ENCODE peak calls at places on chromosomes 16 and 17, in four cellular contexts. One of them, this sample, is unnamed.

GRCh38 chr16:80369559-80369958 is 171.2 kb upstream of the DYNLRB2 start:
- DNase-seq in tibial nerve: peak
- DNase-seq in stomach: peak
- DNase-seq in neural progenitor cell: peak
- DNase-seq in this sample: no peak

GRCh38 chr16:81774348-81774747 is 4.7 kb upstream of the PLCG2 start:
- DNase-seq in tibial nerve: no peak
- DNase-seq in stomach: no peak
- DNase-seq in neural progenitor cell: no peak
- DNase-seq in this sample: no peak

GRCh38 chr16:783404-784161 is 4.6 kb downstream of the RPUSD1 start:
- DNase-seq in tibial nerve: no peak
- DNase-seq in stomach: peak
- DNase-seq in neural progenitor cell: no peak
- DNase-seq in this sample: peak

GRCh38 chr16:19969284-19969683 is 84.6 kb upstream of the GPRC5B start:
- DNase-seq in tibial nerve: no peak
- DNase-seq in stomach: no peak
- DNase-seq in neural progenitor cell: no peak
- DNase-seq in this sample: no peak

GRCh38 chr17:75985986-75986385 is 6.9 kb downstream of the TEN1 start:
- DNase-seq in tibial nerve: no peak
- DNase-seq in stomach: no peak
- DNase-seq in neural progenitor cell: no peak
- DNase-seq in this sample: no peak

GRCh38 chr17:79789943-79790804 is 6.7 kb downstream of the CBX8 start:
- DNase-seq in tibial nerve: no peak
- DNase-seq in stomach: no peak
- DNase-seq in neural progenitor cell: peak
- DNase-seq in this sample: peak

GRCh38 chr17:73546770-73547345 is 97.4 kb downstream of the SDK2 start:
- DNase-seq in tibial nerve: peak
- DNase-seq in stomach: peak
- DNase-seq in neural progenitor cell: peak
- DNase-seq in this sample: peak

GRCh38 chr16:1543085-1543896 is 9.8 kb downstream of the TMEM204 start:
- DNase-seq in tibial nerve: peak
- DNase-seq in stomach: peak
- DNase-seq in neural progenitor cell: peak
- DNase-seq in this sample: peak

GRCh38 chr16:8581923-8582580 is 8.3 kb downstream of the TMEM114 start:
- DNase-seq in tibial nerve: no peak
- DNase-seq in stomach: no peak
- DNase-seq in neural progenitor cell: no peak
- DNase-seq in this sample: no peak

GRCh38 chr17:10657123-10657522 is at the start of gene MYH3:
- DNase-seq in tibial nerve: no peak
- DNase-seq in stomach: no peak
- DNase-seq in neural progenitor cell: no peak
- DNase-seq in this sample: no peak

GRCh38 chr17:10652984-10653680 is 4.0 kb downstream of the MYH3 start:
- DNase-seq in tibial nerve: no peak
- DNase-seq in stomach: no peak
- DNase-seq in neural progenitor cell: no peak
- DNase-seq in this sample: no peak

GRCh38 chr17:10651927-10652326 is 5.2 kb downstream of the MYH3 start:
- DNase-seq in tibial nerve: no peak
- DNase-seq in stomach: no peak
- DNase-seq in neural progenitor cell: no peak
- DNase-seq in this sample: no peak

GRCh38 chr17:10657866-10658265 is 757 bp upstream of the MYH3 start:
- DNase-seq in tibial nerve: no peak
- DNase-seq in stomach: no peak
- DNase-seq in neural progenitor cell: no peak
- DNase-seq in this sample: peak

GRCh38 chr17:10653987-10654386 is 3.1 kb downstream of the MYH3 start:
- DNase-seq in tibial nerve: no peak
- DNase-seq in stomach: no peak
- DNase-seq in neural progenitor cell: no peak
- DNase-seq in this sample: no peak
- H3K27ac ChIP-seq in tibial nerve: no peak
- H3K27ac ChIP-seq in stomach: no peak
- H3K27ac ChIP-seq in neural progenitor cell: no peak
- H3K27ac ChIP-seq in this sample: no peak

DNA sequence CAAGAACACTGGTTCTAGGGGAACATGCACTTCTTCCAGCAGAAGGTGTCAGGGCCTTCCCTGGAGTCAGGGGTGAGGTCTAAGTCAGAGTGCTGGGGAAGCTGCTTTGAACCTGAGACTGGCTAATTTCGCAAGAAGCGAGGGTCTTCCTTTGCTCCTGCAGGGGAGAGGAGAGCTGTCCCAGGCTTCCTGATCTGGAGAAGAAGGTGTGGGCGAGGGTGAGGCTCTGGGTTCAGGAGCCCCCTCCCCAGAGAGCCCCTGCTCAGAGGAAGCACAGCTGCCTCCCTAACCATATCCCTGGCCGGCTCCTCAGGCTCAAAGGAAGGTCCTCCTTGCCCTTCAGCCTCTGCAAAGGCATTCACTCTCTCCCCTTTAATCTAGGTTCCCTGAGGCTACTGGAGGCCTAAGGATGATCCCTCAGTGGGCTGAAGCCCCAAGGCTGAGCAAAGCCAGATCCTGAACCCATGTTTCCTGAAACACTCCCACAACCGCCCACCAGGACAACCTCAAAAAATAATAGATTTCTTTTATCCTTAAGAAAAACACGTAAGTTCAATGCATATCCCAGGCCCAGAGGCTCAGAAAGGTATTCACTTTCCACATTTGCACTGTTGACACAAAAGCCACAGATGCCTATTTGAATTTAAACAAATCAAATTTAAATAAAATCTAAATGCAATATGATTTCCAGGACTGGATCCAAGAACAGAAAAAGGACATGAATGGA is 71.4 kb upstream of the RCVRN start:
- DNase-seq in tibial nerve: no peak
- DNase-seq in stomach: no peak
- DNase-seq in neural progenitor cell: no peak
- DNase-seq in this sample: no peak
- TF ChIP-seq CTCF in tibial nerve: no peak
- TF ChIP-seq CTCF in stomach: no peak
- TF ChIP-seq CTCF in neural progenitor cell: no peak
- TF ChIP-seq CTCF in this sample: no peak

GRCh38 chr16:69384974-69385373 is 833 bp downstream of the TERF2 start:
- DNase-seq in tibial nerve: no peak
- DNase-seq in stomach: no peak
- DNase-seq in neural progenitor cell: no peak
- DNase-seq in this sample: no peak

GRCh38 chr16:69382421-69382820 is 3.4 kb downstream of the TERF2 start:
- DNase-seq in tibial nerve: no peak
- DNase-seq in stomach: no peak
- DNase-seq in neural progenitor cell: no peak
- DNase-seq in this sample: no peak

GRCh38 chr16:69381231-69381630 is 4.6 kb downstream of the TERF2 start:
- DNase-seq in tibial nerve: no peak
- DNase-seq in stomach: no peak
- DNase-seq in neural progenitor cell: no peak
- DNase-seq in this sample: no peak

GRCh38 chr16:69386596-69386995 is 789 bp upstream of the TERF2 start:
- DNase-seq in tibial nerve: no peak
- DNase-seq in stomach: no peak
- DNase-seq in neural progenitor cell: no peak
- DNase-seq in this sample: no peak
- H3K27ac ChIP-seq in tibial nerve: peak
- H3K27ac ChIP-seq in stomach: no peak
- H3K27ac ChIP-seq in neural progenitor cell: no peak
- H3K27ac ChIP-seq in this sample: no peak

GRCh38 chr17:60573139-60573975 is 26.6 kb upstream of the PPM1D start:
- DNase-seq in tibial nerve: no peak
- DNase-seq in stomach: no peak
- DNase-seq in neural progenitor cell: no peak
- DNase-seq in this sample: no peak

GRCh38 chr17:60583008-60583407 is 17.0 kb upstream of the PPM1D start:
- DNase-seq in tibial nerve: no peak
- DNase-seq in stomach: no peak
- DNase-seq in neural progenitor cell: no peak
- DNase-seq in this sample: no peak

GRCh38 chr17:60579090-60579489 is 20.9 kb upstream of the PPM1D start:
- DNase-seq in tibial nerve: no peak
- DNase-seq in stomach: no peak
- DNase-seq in neural progenitor cell: no peak
- DNase-seq in this sample: no peak

GRCh38 chr17:60579551-60579950 is 20.4 kb upstream of the PPM1D start:
- DNase-seq in tibial nerve: no peak
- DNase-seq in stomach: no peak
- DNase-seq in neural progenitor cell: no peak
- DNase-seq in this sample: no peak

DNA sequence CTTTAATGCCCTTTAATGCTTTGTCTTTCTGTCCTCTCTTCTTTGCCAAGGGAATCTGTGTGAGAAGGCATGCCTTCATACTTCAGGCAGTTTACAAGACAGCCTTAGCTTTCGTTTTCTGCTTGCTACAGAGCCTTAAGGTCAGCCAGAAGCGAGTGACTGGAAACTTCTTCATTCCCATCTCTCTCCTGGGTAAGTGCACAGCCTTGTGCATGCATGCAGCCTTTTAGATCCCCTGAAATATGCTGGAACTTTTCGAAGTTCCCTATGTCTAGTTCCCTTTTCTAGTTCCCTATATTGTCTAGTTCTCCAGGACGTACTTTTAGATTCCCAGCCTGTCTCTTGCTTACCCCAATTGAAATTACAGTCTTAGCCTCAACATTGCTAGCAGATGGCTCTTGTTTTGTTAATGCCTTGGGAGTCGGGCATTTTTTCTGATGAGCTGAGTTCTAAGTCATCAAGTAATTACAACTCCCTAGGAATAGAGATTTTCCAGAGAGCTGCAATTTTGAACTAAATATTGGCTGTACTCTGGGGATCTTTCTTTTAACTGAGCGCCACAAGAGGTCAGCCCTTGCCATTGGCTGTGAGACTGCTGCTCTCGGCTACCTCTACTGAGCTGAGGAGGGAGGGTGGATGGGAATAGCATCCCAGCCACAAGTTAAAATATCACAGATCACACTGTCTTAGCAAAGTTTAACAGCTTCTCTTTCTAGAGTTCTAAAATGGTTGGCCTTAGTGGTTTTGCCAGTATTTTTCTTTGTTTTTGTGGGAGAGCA is 22.7 kb upstream of the PPM1D start:
- DNase-seq in tibial nerve: peak
- DNase-seq in stomach: no peak
- DNase-seq in neural progenitor cell: no peak
- DNase-seq in this sample: peak
- TF ChIP-seq CTCF in tibial nerve: peak
- TF ChIP-seq CTCF in stomach: peak
- TF ChIP-seq CTCF in neural progenitor cell: no peak
- TF ChIP-seq CTCF in this sample: peak

GRCh38 chr17:39716073-39716818 is 14.1 kb downstream of the MIEN1 start:
- DNase-seq in tibial nerve: no peak
- DNase-seq in stomach: no peak
- DNase-seq in neural progenitor cell: no peak
- DNase-seq in this sample: no peak

GRCh38 chr17:39716879-39717536 is 13.3 kb downstream of the MIEN1 start:
- DNase-seq in tibial nerve: no peak
- DNase-seq in stomach: peak
- DNase-seq in neural progenitor cell: no peak
- DNase-seq in this sample: no peak

GRCh38 chr17:39717660-39718059 is 12.7 kb downstream of the MIEN1 start:
- DNase-seq in tibial nerve: no peak
- DNase-seq in stomach: no peak
- DNase-seq in neural progenitor cell: no peak
- DNase-seq in this sample: no peak

GRCh38 chr17:39714234-39714633 is 14.4 kb downstream of the ERBB2 start:
- DNase-seq in tibial nerve: no peak
- DNase-seq in stomach: no peak
- DNase-seq in neural progenitor cell: no peak
- DNase-seq in this sample: no peak

GRCh38 chr17:39715375-39716072 is 14.8 kb downstream of the MIEN1 start:
- DNase-seq in tibial nerve: no peak
- DNase-seq in stomach: no peak
- DNase-seq in neural progenitor cell: no peak
- DNase-seq in this sample: no peak
- H3K27ac ChIP-seq in tibial nerve: no peak
- H3K27ac ChIP-seq in stomach: peak
- H3K27ac ChIP-seq in neural progenitor cell: no peak
- H3K27ac ChIP-seq in this sample: no peak

DNA sequence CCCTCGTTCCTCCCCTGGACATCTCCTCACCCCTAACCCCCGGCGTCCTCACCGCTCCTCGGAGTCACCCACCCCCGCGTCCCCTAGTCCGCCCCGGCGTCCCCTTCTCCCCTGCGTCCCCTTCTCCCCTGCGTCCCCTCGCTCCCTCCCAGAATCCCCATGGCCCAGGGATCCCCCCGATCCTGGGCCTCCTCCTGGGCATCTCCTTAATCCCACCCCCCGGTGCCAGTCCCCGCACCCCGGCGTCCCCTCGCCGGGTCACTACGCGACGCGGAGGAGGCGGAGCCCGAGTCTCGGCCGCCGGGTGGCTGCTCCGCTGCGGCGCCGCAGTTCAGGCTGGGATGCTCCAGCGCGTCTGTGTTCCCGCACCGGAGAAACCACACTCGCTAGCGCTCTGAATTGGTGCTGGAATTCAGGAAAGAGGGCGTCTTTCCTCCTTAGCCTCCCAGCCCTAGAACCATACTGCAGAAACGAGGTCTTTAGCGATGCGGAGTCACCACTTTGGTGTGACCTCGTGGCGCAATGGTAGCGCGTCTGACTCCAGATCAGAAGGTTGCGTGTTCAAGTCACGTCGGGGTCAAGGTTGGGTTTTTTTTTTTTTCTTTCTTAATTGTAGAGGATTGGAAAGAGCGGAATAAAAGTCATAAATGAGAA is 25.9 kb upstream of the SLC47A1 start:
- DNase-seq in tibial nerve: peak
- DNase-seq in stomach: peak
- DNase-seq in neural progenitor cell: peak
- DNase-seq in this sample: peak
- TF ChIP-seq CTCF in tibial nerve: no peak
- TF ChIP-seq CTCF in stomach: no peak
- TF ChIP-seq CTCF in neural progenitor cell: no peak
- TF ChIP-seq CTCF in this sample: no peak

GRCh38 chr16:84055801-84056634 is 13.4 kb upstream of the SLC38A8 start:
- DNase-seq in tibial nerve: no peak
- DNase-seq in stomach: no peak
- DNase-seq in neural progenitor cell: no peak
- DNase-seq in this sample: no peak
- H3K27ac ChIP-seq in tibial nerve: no peak
- H3K27ac ChIP-seq in stomach: no peak
- H3K27ac ChIP-seq in neural progenitor cell: no peak
- H3K27ac ChIP-seq in this sample: no peak

GRCh38 chr16:49754495-49755290 is 101.2 kb downstream of the ZNF423 start:
- DNase-seq in tibial nerve: peak
- DNase-seq in stomach: no peak
- DNase-seq in neural progenitor cell: peak
- DNase-seq in this sample: no peak

GRCh38 chr16:49757744-49758069 is 98.2 kb downstream of the ZNF423 start:
- DNase-seq in tibial nerve: no peak
- DNase-seq in stomach: no peak
- DNase-seq in neural progenitor cell: peak
- DNase-seq in this sample: peak

GRCh38 chr16:49756971-49757743 is 98.8 kb downstream of the ZNF423 start:
- DNase-seq in tibial nerve: no peak
- DNase-seq in stomach: no peak
- DNase-seq in neural progenitor cell: no peak
- DNase-seq in this sample: no peak

GRCh38 chr16:49755716-49756115 is 100.2 kb downstream of the ZNF423 start:
- DNase-seq in tibial nerve: no peak
- DNase-seq in stomach: no peak
- DNase-seq in neural progenitor cell: no peak
- DNase-seq in this sample: no peak

GRCh38 chr16:49755291-49755611 is 100.7 kb downstream of the ZNF423 start:
- DNase-seq in tibial nerve: peak
- DNase-seq in stomach: no peak
- DNase-seq in neural progenitor cell: peak
- DNase-seq in this sample: peak
- TF ChIP-seq CTCF in tibial nerve: peak
- TF ChIP-seq CTCF in stomach: no peak
- TF ChIP-seq CTCF in neural progenitor cell: peak
- TF ChIP-seq CTCF in this sample: peak

This sample was measured in WERI-Rb-1.